ENCODE peak calls at places on chromosome 14, in eight cellular contexts. C is GM23338, R is ascending aorta, E is cardiac muscle cell, S is adipocyte, V is transverse colon, Y is neuronal stem cell, G is PC-3. B is an unnamed sample.
A peak's percentile ranks its signal among the peaks of the same experiment; 100 is the strongest.

GRCh38 chr14:23068792-23069412 is 11.6 kb upstream of the CDH24 start:
- DNase-seq in V (peak; percentile 86), Y (peak; percentile 89), S (peak; percentile 96), E (peak; percentile 91), R (peak; percentile 90), C (peak; percentile 96), G (peak; percentile 96), B (peak; percentile 93)

GRCh38 chr14:90453401-90453951 is 56.6 kb downstream of the CALM1 start:
- DNase-seq in R (no peak), C (no peak), V (no peak), Y (no peak), S (no peak), E (peak; percentile 18), G (no peak), B (no peak)

GRCh38 chr14:54762296-54762695 is 140.3 kb downstream of the GCH1 start:
- DNase-seq in E (no peak), R (no peak), S (peak; percentile 20), Y (no peak), C (no peak), G (no peak), V (no peak), B (peak; percentile 8)

GRCh38 chr14:31025335-31026075 is at the start of gene AP4S1:
- DNase-seq in C (peak; percentile 71), V (peak; percentile 55), E (peak; percentile 64), Y (peak; percentile 33), R (peak; percentile 77), S (peak; percentile 69), G (peak; percentile 13), B (peak; percentile 75)

GRCh38 chr14:66752109-66752508 is 244.2 kb downstream of the GPHN start:
- DNase-seq in S (no peak), C (no peak), E (no peak), R (no peak), G (no peak), V (no peak), Y (no peak), B (no peak)

GRCh38 chr14:21081521-21082184 is 11.5 kb downstream of the ARHGEF40 start:
- DNase-seq in R (no peak), V (no peak), S (no peak), Y (no peak), G (no peak), E (no peak), C (no peak), B (peak; percentile 57)

GRCh38 chr14:72678360-72678759 is 215.5 kb downstream of the DPF3 start:
- DNase-seq in E (no peak), Y (no peak), R (no peak), G (peak; percentile 43), V (no peak), C (no peak), S (peak; percentile 39), B (no peak)

GRCh38 chr14:104893435-104894207 is 28.6 kb downstream of the CEP170B start:
- DNase-seq in R (peak; percentile 48), Y (no peak), G (no peak), V (peak; percentile 19), S (no peak), E (no peak), C (no peak), B (peak; percentile 59)

GRCh38 chr14:101457177-101457935 is 103.9 kb upstream of the DIO3 start:
- DNase-seq in R (no peak), S (no peak), C (peak; percentile 59), E (no peak), Y (peak; percentile 70), G (no peak), V (no peak), B (peak; percentile 83)

GRCh38 chr14:28777773-28778606 is 11.4 kb downstream of the FOXG1 start:
- DNase-seq in Y (no peak), C (peak; percentile 83), S (no peak), E (no peak), R (no peak), V (no peak), G (no peak), B (no peak)

GRCh38 chr14:104343690-104344640 is 205.6 kb downstream of the KIF26A start:
- DNase-seq in R (peak; percentile 52), Y (no peak), S (no peak), G (no peak), V (no peak), E (peak; percentile 31), C (peak; percentile 36), B (peak; percentile 63)

GRCh38 chr14:96354246-96354645 is 8.9 kb downstream of the ATG2B start:
- DNase-seq in G (no peak), R (no peak), C (no peak), V (no peak), E (no peak), Y (no peak), S (no peak), B (no peak)

GRCh38 chr14:104602933-104603325 is 1.6 kb downstream of the TMEM179 start:
- DNase-seq in G (no peak), V (no peak), C (no peak), S (no peak), R (no peak), Y (no peak), E (no peak), B (peak; percentile 57)

GRCh38 chr14:50928002-50928635 is 16.2 kb downstream of the PYGL start:
- DNase-seq in E (no peak), G (no peak), C (no peak), Y (no peak), S (peak; percentile 83), R (no peak), V (no peak), B (no peak)

GRCh38 chr14:97485172-97485571 is 688.0 kb downstream of the VRK1 start:
- DNase-seq in R (no peak), G (no peak), S (no peak), C (no peak), V (no peak), Y (no peak), E (peak; percentile 7), B (no peak)

GRCh38 chr14:73239463-73240241 is 2.3 kb downstream of the PAPLN start:
- DNase-seq in G (peak; percentile 47), C (peak; percentile 77), V (peak; percentile 41), S (peak; percentile 81), R (no peak), E (peak; percentile 43), Y (no peak), B (peak; percentile 92)

GRCh38 chr14:37598085-37598972 is 2.9 kb downstream of the TTC6 start:
- DNase-seq in R (no peak), E (no peak), Y (no peak), S (no peak), V (peak; percentile 71), G (peak; percentile 75), C (peak; percentile 37), B (peak; percentile 81)

GRCh38 chr14:100047600-100047999 is 17.6 kb upstream of the EVL start:
- DNase-seq in Y (no peak), V (no peak), C (no peak), R (no peak), S (no peak), G (no peak), E (no peak), B (no peak)

GRCh38 chr14:64563696-64564095 is 13.9 kb downstream of the PPP1R36 start:
- DNase-seq in S (no peak), R (no peak), E (no peak), Y (no peak), V (no peak), C (no peak), G (no peak), B (no peak)

DNA sequence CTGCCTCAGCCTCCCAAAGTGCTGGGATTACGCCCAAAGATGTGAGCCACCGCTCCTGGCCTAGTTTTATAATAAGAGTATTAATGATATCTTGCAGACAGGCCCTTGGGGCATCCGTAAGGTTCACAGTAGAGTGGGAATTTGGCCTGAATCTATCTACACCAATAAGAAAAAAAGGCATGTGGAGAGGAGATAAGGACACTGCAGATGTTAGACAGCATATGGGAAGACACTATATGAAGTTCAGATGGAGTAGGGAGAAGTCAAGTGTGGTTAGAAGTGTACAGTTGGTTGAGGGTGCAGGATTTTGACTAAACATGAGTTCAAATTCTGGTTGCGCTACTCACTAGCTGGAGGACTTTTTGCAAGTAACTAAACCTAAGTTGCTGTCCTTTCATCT is 8.5 kb upstream of the TTC8 start:
- DNase-seq in E (no peak), R (no peak), V (no peak), C (no peak), Y (no peak), G (no peak), S (no peak), B (no peak)
- H3K4me3 ChIP-seq in E (no peak overlapping the region), R (no peak overlapping the region), V (no peak overlapping the region), C (no peak overlapping the region), Y (no peak overlapping the region), G (no peak overlapping the region), S (no peak overlapping the region), B (no peak overlapping the region)

DNA sequence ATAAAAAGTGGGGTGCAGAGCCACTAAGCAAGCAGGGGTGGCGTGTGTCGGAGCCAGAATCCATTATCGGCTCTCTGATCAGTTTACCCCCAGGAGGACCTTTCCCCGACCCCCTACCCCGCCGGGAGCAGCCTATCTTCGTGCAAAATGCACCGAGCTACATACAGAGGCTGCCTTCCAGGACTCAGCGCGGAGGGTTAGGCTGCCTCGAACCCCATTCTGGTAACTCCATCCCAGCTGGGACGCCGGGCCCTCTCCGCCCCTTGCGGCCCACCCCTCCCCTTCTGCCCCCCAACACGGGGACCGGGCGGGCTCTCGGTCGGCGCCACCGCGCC is 12.2 kb upstream of the MAP3K9 start:
- DNase-seq in V (no peak), R (no peak), S (no peak), E (no peak), Y (no peak), C (peak; percentile 62), G (no peak), B (no peak)
- H3K4me3 ChIP-seq in V (peak overlapping the region; percentile 47), R (peak overlapping the region; percentile 84), S (peak overlapping the region; percentile 91), E (peak overlapping the region; percentile 83), Y (peak overlapping the region; percentile 80), C (peak overlapping the region; percentile 92), G (peak overlapping the region; percentile 76), B (peak overlapping the region; percentile 96)

GRCh38 chr14:77100961-77101360 is 2.9 kb downstream of the CIPC start:
- DNase-seq in E (no peak), Y (no peak), V (no peak), G (no peak), S (no peak), R (no peak), C (no peak), B (no peak)
- H3K4me3 ChIP-seq in E (no peak overlapping the region), Y (no peak overlapping the region), V (no peak overlapping the region), G (no peak overlapping the region), S (no peak overlapping the region), R (peak overlapping the region; percentile 21), C (no peak overlapping the region), B (no peak overlapping the region)

GRCh38 chr14:63452796-63453195 is 90.4 kb downstream of the PPP2R5E start:
- DNase-seq in Y (no peak), R (no peak), G (no peak), S (no peak), E (no peak), V (no peak), C (no peak), B (no peak)

GRCh38 chr14:63443988-63444387 is 99.2 kb downstream of the PPP2R5E start:
- DNase-seq in Y (no peak), S (no peak), E (no peak), C (no peak), V (no peak), R (no peak), G (no peak), B (no peak)

GRCh38 chr14:63443361-63443760 is 99.8 kb downstream of the PPP2R5E start:
- DNase-seq in G (no peak), S (no peak), R (no peak), V (no peak), Y (no peak), C (no peak), E (no peak), B (no peak)

GRCh38 chr14:63453443-63453936 is 89.7 kb downstream of the PPP2R5E start:
- DNase-seq in E (peak; percentile 8), Y (no peak), S (no peak), G (no peak), R (no peak), V (no peak), C (no peak), B (no peak)

GRCh38 chr14:63448841-63449240 is 94.3 kb downstream of the PPP2R5E start:
- DNase-seq in C (no peak), G (no peak), E (no peak), S (no peak), R (no peak), Y (no peak), V (no peak), B (no peak)
- H3K4me3 ChIP-seq in C (no peak overlapping the region), G (no peak overlapping the region), E (no peak overlapping the region), S (no peak overlapping the region), R (no peak overlapping the region), Y (no peak overlapping the region), V (no peak overlapping the region), B (no peak overlapping the region)

B was measured in H7.